ENCODE peak calls at places on chromosomes 2 and 18, in six cellular contexts. Z is effector memory CD4-positive, alpha-beta T cell; E is HL-60; U is GM12865; M is kidney; Y is aorta. B is an unnamed sample.

GRCh38 chr2:132766573-132766972 is 96.6 kb upstream of the LYPD1 start:
- DNase-seq in Z (no peak), E (no peak), U (no peak), M (no peak), Y (no peak), B (no peak)

GRCh38 chr2:238114851-238115660 is 14.9 kb downstream of the ESPNL start:
- DNase-seq in Z (no peak), E (no peak), U (no peak), M (peak; percentile 58), Y (peak; percentile 51), B (no peak)

GRCh38 chr2:192190474-192190873 is 4.3 kb downstream of the TMEFF2 start:
- DNase-seq in Z (no peak), E (no peak), U (no peak), M (no peak), Y (no peak), B (no peak)

GRCh38 chr18:35624140-35624539 is 42.6 kb downstream of the GALNT1 start:
- DNase-seq in Z (no peak), E (no peak), U (peak; percentile 60), M (no peak), Y (no peak), B (no peak)

GRCh38 chr18:8709248-8710059 is 4.1 kb downstream of the MTCL1 start:
- DNase-seq in Z (no peak), E (no peak), U (no peak), M (no peak), Y (no peak), B (no peak)

GRCh38 chr2:165287083-165287778 is 48.0 kb downstream of the SCN2A start:
- DNase-seq in Z (no peak), E (no peak), U (no peak), M (no peak), Y (no peak), B (no peak)

GRCh38 chr2:238942941-238943715 is 95.2 kb downstream of the TWIST2 start:
- DNase-seq in Z (no peak), E (no peak), U (no peak), M (no peak), Y (peak; percentile 36), B (no peak)

GRCh38 chr2:230007931-230008707 is 60.6 kb downstream of the SLC16A14 start:
- DNase-seq in Z (peak; percentile 30), E (peak; percentile 52), U (peak; percentile 83), M (peak; percentile 80), Y (peak; percentile 89), B (peak; percentile 33)

GRCh38 chr2:97935719-97936161 is 60.0 kb downstream of the TMEM131 start:
- DNase-seq in Z (no peak), E (no peak), U (no peak), M (no peak), Y (no peak), B (no peak)

GRCh38 chr2:211367711-211368110 is 811.3 kb downstream of the CPS1 start:
- DNase-seq in Z (no peak), E (no peak), U (peak; percentile 54), M (peak; percentile 25), Y (no peak), B (no peak)

GRCh38 chr2:232927041-232927792 is 57.2 kb downstream of the SNORC start:
- DNase-seq in Z (no peak), E (no peak), U (no peak), M (no peak), Y (no peak), B (no peak)

GRCh38 chr2:200258881-200259576 is 47.5 kb upstream of the SPATS2L start:
- DNase-seq in Z (no peak), E (no peak), U (no peak), M (no peak), Y (no peak), B (no peak)

GRCh38 chr2:227163445-227163997 is 484 bp downstream of the COL4A4 start:
- DNase-seq in Z (no peak), E (no peak), U (peak; percentile 85), M (peak; percentile 79), Y (no peak), B (no peak)

GRCh38 chr2:159119652-159120257 is 151.3 kb downstream of the TANC1 start:
- DNase-seq in Z (no peak), E (no peak), U (no peak), M (no peak), Y (no peak), B (no peak)

GRCh38 chr18:37578886-37579513 is 13.4 kb upstream of the CELF4 start:
- DNase-seq in Z (no peak), E (peak; percentile 22), U (peak; percentile 20), M (no peak), Y (no peak), B (peak; percentile 12)

GRCh38 chr2:239108459-239108858 is 260.6 kb downstream of the TWIST2 start:
- DNase-seq in Z (no peak), E (no peak), U (no peak), M (no peak), Y (no peak), B (no peak)

GRCh38 chr2:152718909-152719645 is 657 bp downstream of the ARL6IP6 start:
- DNase-seq in Z (no peak), E (no peak), U (peak; percentile 84), M (peak; percentile 77), Y (no peak), B (peak; percentile 32)

GRCh38 chr18:8685914-8686216 is 19.5 kb upstream of the MTCL1 start:
- DNase-seq in Z (no peak), E (no peak), U (no peak), M (no peak), Y (no peak), B (no peak)

GRCh38 chr2:129004485-129004884 is 685.8 kb upstream of the HS6ST1 start:
- DNase-seq in Z (no peak), E (no peak), U (no peak), M (no peak), Y (no peak), B (no peak)

DNA sequence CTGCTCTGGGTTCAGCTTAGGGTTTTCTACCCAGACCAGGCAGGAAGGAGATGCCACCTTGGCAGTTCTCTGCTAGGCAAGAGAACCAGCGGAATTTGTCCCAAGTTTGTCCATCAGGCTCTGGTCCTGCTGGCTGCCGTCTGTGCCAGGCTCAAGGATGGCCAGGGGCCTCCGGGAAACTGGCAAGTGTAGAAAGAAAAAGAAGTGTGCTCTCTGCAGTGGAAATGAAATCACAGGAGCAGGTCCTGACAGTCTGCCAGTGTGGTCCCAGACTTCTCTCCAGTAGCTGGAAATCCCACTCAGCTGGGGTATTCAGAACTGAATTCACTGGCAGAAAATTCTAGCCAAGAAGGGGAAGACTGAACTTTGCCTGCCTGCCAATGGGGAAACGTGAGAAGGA is 91.0 kb downstream of the STPG4 start:
- DNase-seq in Z (no peak), E (no peak), U (no peak), M (no peak), Y (no peak), B (no peak)
- H3K4me3 ChIP-seq in Z (no peak overlapping the region), E (no peak overlapping the region), U (no peak overlapping the region), M (no peak overlapping the region), Y (no peak overlapping the region), B (no peak overlapping the region)

GRCh38 chr18:60910534-60910933 is 422.7 kb upstream of the CDH20 start:
- DNase-seq in Z (no peak), E (no peak), U (no peak), M (no peak), Y (no peak), B (no peak)

DNA sequence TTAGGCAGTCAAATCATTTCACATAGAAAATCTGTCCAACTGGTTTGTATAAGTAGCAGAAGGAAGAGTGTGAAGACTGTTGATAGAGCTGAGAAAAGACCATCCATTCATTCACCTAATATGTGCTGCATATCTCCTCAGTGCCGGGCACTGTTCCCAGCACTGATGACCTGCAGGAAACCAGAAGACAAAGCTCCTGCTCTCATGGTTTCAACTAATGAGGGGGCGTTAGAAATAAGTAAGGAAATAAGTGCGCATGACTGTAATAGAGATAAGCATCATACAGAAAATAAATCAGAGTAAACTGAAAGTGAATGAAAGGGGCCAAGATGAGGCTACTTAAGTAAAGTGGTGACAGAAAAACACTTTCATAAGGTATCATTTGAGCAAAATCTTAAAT is 427.5 kb upstream of the CDH20 start:
- DNase-seq in Z (no peak), E (no peak), U (no peak), M (no peak), Y (no peak), B (no peak)
- H3K4me3 ChIP-seq in Z (no peak overlapping the region), E (no peak overlapping the region), U (no peak overlapping the region), M (no peak overlapping the region), Y (no peak overlapping the region), B (no peak overlapping the region)

DNA sequence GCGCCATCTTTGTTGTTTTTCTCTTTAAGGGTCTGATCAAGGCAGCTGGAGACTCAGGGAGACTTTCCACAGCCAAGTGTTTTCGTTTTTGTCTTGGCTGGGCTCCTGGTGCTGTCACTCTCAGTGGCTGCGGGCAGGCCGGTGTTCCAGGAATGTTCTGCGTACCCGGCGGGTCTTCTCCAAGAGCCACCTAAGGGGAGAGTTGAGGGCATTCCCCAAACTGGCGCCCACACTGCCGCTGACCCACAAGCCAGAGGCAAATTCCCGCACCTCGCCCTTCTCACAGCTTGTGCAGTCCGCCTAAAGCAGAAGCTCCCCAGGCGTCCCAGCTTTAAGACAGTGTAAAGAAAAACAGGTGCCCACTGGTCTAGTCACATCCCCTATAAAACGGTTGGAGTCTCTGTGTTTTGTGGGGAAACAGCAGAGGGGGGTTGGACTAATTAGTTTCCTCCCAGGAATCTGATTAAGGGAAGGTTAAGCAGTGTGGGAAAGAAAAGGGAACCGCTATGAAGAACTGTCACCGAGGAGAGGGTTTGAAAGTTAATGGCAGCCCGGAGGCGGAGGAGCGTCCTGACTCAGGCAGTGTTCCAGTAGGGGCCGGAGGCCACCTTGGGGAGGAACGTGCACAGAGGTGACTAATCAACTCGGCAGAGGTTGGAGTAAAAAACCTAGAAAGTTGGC is 224.5 kb downstream of the SLC4A3 start:
- DNase-seq in Z (no peak), E (no peak), U (no peak), M (no peak), Y (no peak), B (no peak)
- H3K4me3 ChIP-seq in Z (no peak overlapping the region), E (no peak overlapping the region), U (no peak overlapping the region), M (no peak overlapping the region), Y (no peak overlapping the region), B (peak overlapping the region; percentile 17)

GRCh38 chr2:179861027-179861776 is at the start of gene ZNF385B:
- DNase-seq in Z (no peak), E (no peak), U (peak; percentile 16), M (peak; percentile 74), Y (peak; percentile 78), B (no peak)

GRCh38 chr2:179862898-179863458 is 1.6 kb upstream of the ZNF385B start:
- DNase-seq in Z (no peak), E (no peak), U (no peak), M (no peak), Y (no peak), B (no peak)

GRCh38 chr2:179860255-179861026 is 971 bp downstream of the ZNF385B start:
- DNase-seq in Z (no peak), E (no peak), U (no peak), M (peak; percentile 50), Y (peak; percentile 68), B (no peak)

GRCh38 chr2:179859523-179859922 is 1.9 kb downstream of the ZNF385B start:
- DNase-seq in Z (no peak), E (no peak), U (no peak), M (no peak), Y (no peak), B (no peak)

DNA sequence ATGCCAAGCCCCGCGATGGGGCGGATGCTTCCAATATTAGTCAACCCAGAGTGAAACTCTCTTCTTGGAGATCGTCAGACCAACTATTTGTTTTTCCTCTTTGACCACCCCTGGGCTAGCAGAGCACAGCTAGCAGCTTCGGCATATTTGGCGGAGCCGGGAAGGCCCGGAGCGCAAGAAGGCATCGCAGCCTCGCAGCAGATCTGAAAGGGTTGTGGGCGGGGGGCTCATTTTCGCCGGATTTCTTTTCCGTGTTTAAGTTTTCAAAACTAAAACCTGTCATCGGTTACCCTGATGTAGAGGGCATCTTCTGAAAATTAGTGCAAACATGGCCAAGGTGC is 335 bp upstream of the ZNF385B start:
- DNase-seq in Z (no peak), E (no peak), U (no peak), M (no peak), Y (peak; percentile 77), B (no peak)
- H3K4me3 ChIP-seq in Z (no peak overlapping the region), E (no peak overlapping the region), U (no peak overlapping the region), M (peak overlapping the region; percentile 71), Y (peak overlapping the region; percentile 33), B (peak overlapping the region; percentile 21)

GRCh38 chr2:47056374-47056773 is 98.7 kb downstream of the STPG4 start:
- DNase-seq in Z (no peak), E (no peak), U (no peak), M (peak; percentile 87), Y (no peak), B (peak; percentile 91)
- H3K4me3 ChIP-seq in Z (no peak overlapping the region), E (no peak overlapping the region), U (no peak overlapping the region), M (no peak overlapping the region), Y (no peak overlapping the region), B (no peak overlapping the region)

B was measured in HFF-Myc.